ENCODE peak calls at places on chromosomes 6 and 20, in eight cellular contexts. W is HS-5, U is HS-27A, X is DND-41, P is RPMI8226, H is NCI-H2081, E is amniotic stem cell, D is Caco-2. K is an unnamed sample.

GRCh38 chr20:58544891-58545290 is 29.7 kb upstream of the APCDD1L start:
- DNase-seq in X (no peak), E (no peak), U (no peak), P (no peak), D (peak), H (no peak), W (no peak), K (no peak)

GRCh38 chr6:42400031-42400760 is 51.5 kb downstream of the TRERF1 start:
- DNase-seq in W (no peak), E (no peak), H (no peak), X (no peak), P (no peak), U (no peak), D (no peak), K (no peak)

GRCh38 chr20:46087161-46087560 is 2.6 kb downstream of the NCOA5 start:
- DNase-seq in W (no peak), D (no peak), P (peak), E (no peak), U (no peak), X (no peak), H (no peak), K (no peak)

GRCh38 chr6:113578691-113579090 is 278.5 kb upstream of the MARCKS start:
- DNase-seq in D (no peak), W (no peak), E (no peak), P (no peak), H (no peak), X (no peak), U (no peak), K (no peak)

GRCh38 chr6:20564269-20564668 is 30.0 kb downstream of the CDKAL1 start:
- DNase-seq in H (peak), D (no peak), P (peak), U (peak), W (no peak), E (no peak), X (no peak), K (no peak)

GRCh38 chr6:36110053-36110452 is 20.3 kb upstream of the MAPK13 start:
- DNase-seq in U (no peak), H (no peak), P (no peak), W (no peak), X (no peak), D (no peak), E (no peak), K (no peak)

GRCh38 chr6:15623282-15624116 is 39.3 kb downstream of the DTNBP1 start:
- DNase-seq in D (no peak), W (no peak), H (no peak), X (no peak), U (no peak), P (no peak), E (peak), K (no peak)

GRCh38 chr20:45828589-45828988 is 1.5 kb upstream of the TNNC2 start:
- DNase-seq in X (no peak), D (no peak), W (no peak), H (no peak), U (no peak), P (no peak), E (no peak), K (no peak)

GRCh38 chr6:167811689-167812487 is 14.8 kb upstream of the AFDN start:
- DNase-seq in P (peak), X (no peak), U (no peak), H (no peak), D (no peak), E (no peak), W (no peak), K (no peak)

GRCh38 chr20:62828551-62829230 is 11.8 kb downstream of the COL9A3 start:
- DNase-seq in P (no peak), H (no peak), U (no peak), W (no peak), D (no peak), E (no peak), X (no peak), K (no peak)

GRCh38 chr6:150667977-150668716 is 68.5 kb downstream of the PLEKHG1 start:
- DNase-seq in P (peak), W (peak), U (no peak), H (no peak), E (peak), X (no peak), D (peak), K (peak)

GRCh38 chr6:142240203-142240602 is 61.6 kb upstream of the ADGRG6 start:
- DNase-seq in X (no peak), D (no peak), W (no peak), U (no peak), E (no peak), P (no peak), H (no peak), K (no peak)

GRCh38 chr6:123398072-123398471 is 238.7 kb downstream of the TRDN start:
- DNase-seq in H (no peak), D (no peak), E (no peak), W (no peak), X (no peak), P (no peak), U (no peak), K (no peak)

GRCh38 chr20:10467985-10468845 is 33.1 kb downstream of the SLX4IP start:
- DNase-seq in U (no peak), H (no peak), P (no peak), D (no peak), W (no peak), X (no peak), E (no peak), K (no peak)

GRCh38 chr6:12261502-12261901 is 28.7 kb upstream of the EDN1 start:
- DNase-seq in P (no peak), X (no peak), U (no peak), D (no peak), E (no peak), W (no peak), H (no peak), K (no peak)

GRCh38 chr20:61735503-61735785 is 330.2 kb downstream of the TAF4 start:
- DNase-seq in P (no peak), D (no peak), H (no peak), W (no peak), X (no peak), U (no peak), E (no peak), K (no peak)

GRCh38 chr20:54680872-54681297 is 205.5 kb downstream of the DOK5 start:
- DNase-seq in D (no peak), U (no peak), W (peak), H (peak), E (peak), P (peak), X (peak), K (peak)

GRCh38 chr6:25883991-25884390 is 9.9 kb upstream of the SLC17A3 start:
- DNase-seq in X (no peak), D (peak), H (no peak), P (no peak), E (no peak), W (peak), U (peak), K (no peak)

GRCh38 chr20:39880890-39881289 is 808.1 kb downstream of the MAFB start:
- DNase-seq in X (peak), D (no peak), H (no peak), E (no peak), P (peak), U (no peak), W (no peak), K (no peak)

GRCh38 chr6:82045965-82046756 is 201.4 kb downstream of the IBTK start:
- DNase-seq in P (no peak), D (no peak), E (no peak), W (peak), H (no peak), X (no peak), U (no peak), K (no peak)

GRCh38 chr20:4045741-4046140 is 30.4 kb upstream of the RNF24 start:
- DNase-seq in H (no peak), W (peak), E (no peak), U (peak), X (no peak), D (no peak), P (no peak), K (no peak)

GRCh38 chr20:32034581-32035397 is 17.3 kb upstream of the HCK start:
- DNase-seq in D (peak), X (no peak), P (peak), U (no peak), H (no peak), E (no peak), W (no peak), K (no peak)

GRCh38 chr6:7909323-7910276 is 988 bp downstream of the TXNDC5 start:
- DNase-seq in W (peak), X (peak), E (no peak), U (no peak), P (peak), H (peak), D (peak), K (peak)

GRCh38 chr6:26043389-26044139 is 43.7 kb upstream of the HFE start:
- DNase-seq in X (peak), D (no peak), H (no peak), E (peak), W (peak), P (no peak), U (no peak), K (peak)

GRCh38 chr20:63930971-63931553 is 25.2 kb downstream of the UCKL1 start:
- DNase-seq in H (no peak), P (no peak), W (no peak), X (no peak), U (no peak), E (no peak), D (no peak), K (no peak)

GRCh38 chr6:14791525-14791924 is 454.3 kb upstream of the JARID2 start:
- DNase-seq in U (no peak), X (no peak), H (no peak), P (no peak), W (peak), D (no peak), E (no peak), K (no peak)

GRCh38 chr6:104799134-104799657 is 60.5 kb downstream of the HACE1 start:
- DNase-seq in D (no peak), E (no peak), H (no peak), P (no peak), U (no peak), X (no peak), W (no peak), K (no peak)

GRCh38 chr20:20446613-20447012 is 78.7 kb downstream of the INSM1 start:
- DNase-seq in U (no peak), W (no peak), X (no peak), P (no peak), D (no peak), E (no peak), H (no peak), K (no peak)

GRCh38 chr6:164478426-164478825 is 831.0 kb downstream of the C6orf118 start:
- DNase-seq in X (no peak), E (no peak), U (no peak), P (no peak), D (no peak), H (no peak), W (no peak), K (no peak)

GRCh38 chr20:43849496-43850197 is 65.0 kb upstream of the TOX2 start:
- DNase-seq in E (no peak), D (peak), W (no peak), H (no peak), U (no peak), P (no peak), X (no peak), K (no peak)

GRCh38 chr6:6007311-6008113 is 787 bp upstream of the NRN1 start:
- DNase-seq in D (no peak), W (no peak), U (no peak), E (no peak), P (peak), H (peak), X (no peak), K (no peak)

GRCh38 chr6:126033696-126034095 is 47.4 kb downstream of the TRMT11 start:
- DNase-seq in E (peak), X (no peak), W (peak), H (peak), P (peak), U (peak), D (peak), K (peak)

GRCh38 chr6:108441141-108441540 is 119.6 kb upstream of the FOXO3 start:
- DNase-seq in X (no peak), H (no peak), U (no peak), D (no peak), E (no peak), W (no peak), P (no peak), K (no peak)

GRCh38 chr6:17904491-17905120 is 82.8 kb downstream of the KIF13A start:
- DNase-seq in U (no peak), P (no peak), D (no peak), W (no peak), X (no peak), E (no peak), H (no peak), K (no peak)

GRCh38 chr6:35486005-35486925 is 10.6 kb downstream of the TEAD3 start:
- DNase-seq in H (no peak), W (no peak), U (no peak), P (no peak), X (no peak), E (no peak), D (peak), K (no peak)